ENCODE peak calls at places on chromosomes 11 and 22, in four cellular contexts. E, P, V and A are unnamed samples.

GRCh38 chr11:69880803-69881445 is 61.7 kb upstream of the FGF3 start:
- DNase-seq in E (no peak), P (no peak), V (no peak), A (no peak)

GRCh38 chr11:45543808-45544422 is 121.5 kb downstream of the CHST1 start:
- DNase-seq in E (no peak), P (peak), V (no peak), A (no peak)

GRCh38 chr11:62555464-62556092 is 9.0 kb upstream of the AHNAK start:
- DNase-seq in E (no peak), P (peak), V (no peak), A (no peak)

GRCh38 chr11:119316729-119317591 is at the start of gene MCAM:
- DNase-seq in E (no peak), P (peak), V (peak), A (no peak)

GRCh38 chr22:11253000-11253511 is 4274.9 kb upstream of the OR11H1 start:
- DNase-seq in E (no peak), P (no peak), V (peak), A (no peak)

GRCh38 chr11:67611165-67611564 is 4.4 kb downstream of the NDUFV1 start:
- DNase-seq in E (no peak), P (no peak), V (no peak), A (no peak)

GRCh38 chr11:29321293-29322132 is 695.3 kb downstream of the KCNA4 start:
- DNase-seq in E (no peak), P (no peak), V (no peak), A (no peak)

GRCh38 chr22:48039326-48039725 is 1276.9 kb downstream of the TBC1D22A start:
- DNase-seq in E (no peak), P (no peak), V (no peak), A (no peak)